ENCODE peak calls at places on chromosomes 6 and 20, in nine cellular contexts. V, A, E, L, J, F, C, U and W are unnamed samples.

GRCh38 chr6:149217466-149217888 is 100.0 kb upstream of the TAB2 start:
- DNase-seq in V (no peak), A (no peak), E (no peak), L (no peak), J (no peak), F (no peak), C (no peak), U (peak; percentile 58), W (no peak)

GRCh38 chr20:38751360-38751976 is 3.2 kb downstream of the ACTR5 start:
- DNase-seq in V (no peak), A (no peak), E (no peak), L (no peak), J (peak; percentile 46), F (peak; percentile 59), C (no peak), U (peak; percentile 68), W (no peak)

GRCh38 chr6:57021086-57021720 is 25.3 kb upstream of the KIAA1586 start:
- DNase-seq in V (no peak), A (no peak), E (no peak), L (no peak), J (peak; percentile 64), F (peak; percentile 73), C (no peak), U (peak; percentile 42), W (no peak)

GRCh38 chr20:45254867-45255266 is 503 bp upstream of the SLPI start:
- DNase-seq in V (no peak), A (no peak), E (no peak), L (no peak), J (peak; percentile 9), F (peak; percentile 56), C (no peak), U (no peak), W (no peak)

GRCh38 chr6:158049055-158050028 is 67.7 kb downstream of the SYNJ2 start:
- DNase-seq in V (peak; percentile 24), A (no peak), E (no peak), L (no peak), J (no peak), F (no peak), C (peak; percentile 39), U (no peak), W (no peak)

GRCh38 chr20:23225407-23226060 is 125.1 kb upstream of the NXT1 start:
- DNase-seq in V (no peak), A (no peak), E (no peak), L (no peak), J (peak; percentile 82), F (peak; percentile 96), C (peak; percentile 75), U (no peak), W (peak; percentile 89)

GRCh38 chr6:32432050-32432450 is 7.6 kb upstream of the HLA-DRA start:
- DNase-seq in V (no peak), A (no peak), E (no peak), L (no peak), J (peak; percentile 30), F (peak; percentile 56), C (no peak), U (peak; percentile 60), W (no peak)

GRCh38 chr6:73565767-73566485 is 45.1 kb upstream of the EEF1A1 start:
- DNase-seq in V (no peak), A (no peak), E (no peak), L (no peak), J (peak; percentile 15), F (no peak), C (no peak), U (no peak), W (no peak)

GRCh38 chr6:87718662-87719433 is 16.8 kb upstream of the AKIRIN2 start:
- DNase-seq in V (no peak), A (no peak), E (no peak), L (no peak), J (peak; percentile 51), F (peak; percentile 43), C (no peak), U (no peak), W (no peak)

GRCh38 chr6:132401120-132401940 is at the start of gene MOXD1:
- DNase-seq in V (peak; percentile 47), A (peak; percentile 11), E (no peak), L (peak; percentile 31), J (peak; percentile 37), F (peak; percentile 47), C (peak; percentile 52), U (no peak), W (no peak)

GRCh38 chr6:102438181-102438580 is 1044.7 kb downstream of the GRIK2 start:
- DNase-seq in V (no peak), A (no peak), E (no peak), L (no peak), J (no peak), F (no peak), C (no peak), U (no peak), W (no peak)

GRCh38 chr6:53912661-53913060 is 117.9 kb downstream of the LRRC1 start:
- DNase-seq in V (no peak), A (no peak), E (no peak), L (no peak), J (no peak), F (no peak), C (no peak), U (no peak), W (no peak)

GRCh38 chr6:12804967-12805645 is 88.5 kb downstream of the PHACTR1 start:
- DNase-seq in V (no peak), A (no peak), E (no peak), L (no peak), J (no peak), F (no peak), C (no peak), U (no peak), W (no peak)

GRCh38 chr6:18363746-18364145 is 23.4 kb upstream of the RNF144B start:
- DNase-seq in V (no peak), A (no peak), E (no peak), L (no peak), J (no peak), F (no peak), C (no peak), U (no peak), W (no peak)

GRCh38 chr20:326645-327031 is 1.3 kb downstream of the SOX12 start:
- DNase-seq in V (no peak), A (no peak), E (no peak), L (no peak), J (no peak), F (peak; percentile 25), C (peak; percentile 69), U (no peak), W (no peak)

GRCh38 chr6:23424584-23424983 is 701.4 kb upstream of the NRSN1 start:
- DNase-seq in V (no peak), A (no peak), E (no peak), L (no peak), J (no peak), F (no peak), C (no peak), U (no peak), W (no peak)

GRCh38 chr20:47220161-47220582 is 136.3 kb downstream of the ZMYND8 start:
- DNase-seq in V (no peak), A (no peak), E (no peak), L (no peak), J (no peak), F (peak; percentile 41), C (peak; percentile 49), U (peak; percentile 50), W (no peak)

GRCh38 chr6:90413396-90413795 is 116.8 kb upstream of the BACH2 start:
- DNase-seq in V (no peak), A (no peak), E (no peak), L (no peak), J (no peak), F (no peak), C (no peak), U (no peak), W (no peak)

DNA sequence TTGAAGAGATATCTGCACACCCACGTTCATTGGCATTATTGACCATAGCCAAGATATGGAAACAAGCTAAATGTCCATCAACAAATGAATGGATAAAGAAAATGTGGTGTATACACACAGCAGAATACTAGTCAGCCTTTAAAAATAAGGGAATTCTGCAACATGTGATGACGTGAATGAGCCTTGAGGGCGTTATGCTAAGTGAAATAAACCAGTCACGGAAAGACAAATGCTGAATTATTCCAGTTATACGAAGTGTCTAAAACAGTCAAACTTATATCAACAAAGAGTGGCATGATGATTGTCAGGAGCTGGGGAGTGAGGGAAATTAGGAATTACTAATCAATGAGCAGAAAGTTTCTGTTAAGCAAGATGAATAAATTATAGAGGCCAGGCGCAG is 8.4 kb upstream of the DEFB121 start:
- DNase-seq in V (no peak), A (no peak), E (no peak), L (no peak), J (no peak), F (no peak), C (no peak), U (no peak), W (no peak)
- H3K9me3 ChIP-seq in V (no peaks in the 10 kb centered on the region), A (no peaks in the 10 kb centered on the region), E (no peaks in the 10 kb centered on the region), L (no peaks in the 10 kb centered on the region), J (no peaks in the 10 kb centered on the region), F (no peaks in the 10 kb centered on the region), C (no peaks in the 10 kb centered on the region), U (no peaks in the 10 kb centered on the region), W (no peaks in the 10 kb centered on the region)

GRCh38 chr6:67916389-67916788 is 718.7 kb upstream of the ADGRB3 start:
- DNase-seq in V (no peak), A (no peak), E (no peak), L (no peak), J (no peak), F (peak; percentile 84), C (no peak), U (no peak), W (no peak)
- H3K4me1 ChIP-seq in V (no peaks in the 10 kb centered on the region), A (no peaks in the 10 kb centered on the region), E (no peaks in the 10 kb centered on the region), L (no peaks in the 10 kb centered on the region), J (no peaks in the 10 kb centered on the region), F (no peaks in the 10 kb centered on the region), C (no peaks in the 10 kb centered on the region), U (no peaks in the 10 kb centered on the region), W (no peaks in the 10 kb centered on the region)

DNA sequence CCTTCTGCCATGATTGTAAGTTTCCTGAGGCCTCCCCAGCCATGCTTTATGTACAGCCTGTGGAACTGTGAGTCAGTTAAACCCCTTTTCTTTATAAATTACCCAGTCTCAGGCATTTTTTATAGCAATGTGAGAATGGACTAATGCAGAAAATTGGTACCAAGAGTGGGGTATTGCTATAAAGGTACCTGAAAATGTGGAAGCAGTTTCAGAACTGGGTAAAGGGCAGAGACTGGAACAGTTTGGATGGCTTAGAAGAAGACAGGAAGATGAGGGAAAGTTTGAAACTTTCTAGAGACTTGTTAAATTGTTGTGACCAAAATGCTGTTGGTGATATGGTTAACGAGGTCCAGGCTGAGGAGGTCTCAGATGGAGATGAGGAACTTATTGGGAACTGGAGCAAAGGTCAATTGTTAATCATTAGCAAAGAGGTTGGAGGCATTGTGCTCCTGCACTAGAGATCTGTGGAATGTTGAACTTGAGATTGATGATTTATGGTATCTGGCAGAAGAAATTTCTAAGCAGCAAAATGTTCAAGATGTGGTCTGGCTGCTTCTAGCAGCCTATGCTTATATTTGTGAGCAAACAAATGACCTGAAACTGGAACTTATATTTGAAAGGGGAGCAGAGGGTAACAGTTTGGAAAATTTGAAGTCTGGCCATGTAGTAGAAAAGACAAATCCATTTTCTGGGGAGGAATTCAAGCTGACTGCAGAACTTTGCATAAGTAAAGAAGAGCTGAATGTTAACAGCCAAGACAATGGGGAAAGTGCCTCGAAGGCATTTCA is 79.0 kb upstream of the GMDS start:
- DNase-seq in V (no peak), A (no peak), E (no peak), L (no peak), J (no peak), F (no peak), C (no peak), U (no peak), W (no peak)
- H3K9me3 ChIP-seq in V (no peaks in the 10 kb centered on the region), A (peaks cover 88% of the 10 kb centered on the region), E (peaks cover 70% of the 10 kb centered on the region), L (peaks cover 6% of the 10 kb centered on the region), J (peaks cover 15% of the 10 kb centered on the region), F (no peaks in the 10 kb centered on the region), C (peaks cover 29% of the 10 kb centered on the region), U (peaks cover 39% of the 10 kb centered on the region), W (peaks cover 61% of the 10 kb centered on the region)

GRCh38 chr6:143674466-143675114 is 3.2 kb upstream of the PHACTR2 start:
- DNase-seq in V (no peak), A (peak; percentile 15), E (no peak), L (no peak), J (peak; percentile 28), F (peak; percentile 35), C (no peak), U (no peak), W (no peak)
- H3K4me1 ChIP-seq in V (peaks cover 5% of the 10 kb centered on the region), A (no peaks in the 10 kb centered on the region), E (no peaks in the 10 kb centered on the region), L (peaks cover 3% of the 10 kb centered on the region), J (peaks cover 10% of the 10 kb centered on the region), F (peaks cover 10% of the 10 kb centered on the region), C (peaks cover 2% of the 10 kb centered on the region), U (peaks cover 17% of the 10 kb centered on the region), W (peaks cover 27% of the 10 kb centered on the region)